ENCODE peak calls at places on chromosomes 4 and X, in nine cellular contexts. One of them, this sample, is unnamed.

GRCh38 chrX:1496076-1496475 is 40.9 kb downstream of the P2RY8 start:
- DNase-seq in RWPE1: no peak
- DNase-seq in lower leg skin: peak; percentile 79
- DNase-seq in foreskin keratinocyte: no peak
- DNase-seq in activated B cell treated with CpG ODN at 0.5 μM for 24 hours: no peak
- DNase-seq in thoracic aorta: no peak
- DNase-seq in upper lobe of left lung: no peak
- DNase-seq in body of pancreas: no peak
- DNase-seq in fibroblast of the aortic adventitia: no peak
- DNase-seq in this sample: no peak

GRCh38 chr4:14025891-14026290 is 398.4 kb upstream of the BOD1L1 start:
- DNase-seq in RWPE1: no peak
- DNase-seq in lower leg skin: no peak
- DNase-seq in foreskin keratinocyte: no peak
- DNase-seq in activated B cell treated with CpG ODN at 0.5 μM for 24 hours: no peak
- DNase-seq in thoracic aorta: no peak
- DNase-seq in upper lobe of left lung: no peak
- DNase-seq in body of pancreas: no peak
- DNase-seq in fibroblast of the aortic adventitia: no peak
- DNase-seq in this sample: no peak

GRCh38 chrX:7641141-7641540 is 201.8 kb upstream of the VCX start:
- DNase-seq in RWPE1: no peak
- DNase-seq in lower leg skin: no peak
- DNase-seq in foreskin keratinocyte: no peak
- DNase-seq in activated B cell treated with CpG ODN at 0.5 μM for 24 hours: no peak
- DNase-seq in thoracic aorta: no peak
- DNase-seq in upper lobe of left lung: no peak
- DNase-seq in body of pancreas: no peak
- DNase-seq in fibroblast of the aortic adventitia: no peak
- DNase-seq in this sample: no peak

GRCh38 chr4:177285953-177286352 is 23.7 kb upstream of the NEIL3 start:
- DNase-seq in RWPE1: no peak
- DNase-seq in lower leg skin: no peak
- DNase-seq in foreskin keratinocyte: no peak
- DNase-seq in activated B cell treated with CpG ODN at 0.5 μM for 24 hours: no peak
- DNase-seq in thoracic aorta: no peak
- DNase-seq in upper lobe of left lung: no peak
- DNase-seq in body of pancreas: no peak
- DNase-seq in fibroblast of the aortic adventitia: no peak
- DNase-seq in this sample: no peak

GRCh38 chr4:8092282-8092681 is 66.3 kb downstream of the ABLIM2 start:
- DNase-seq in RWPE1: no peak
- DNase-seq in lower leg skin: no peak
- DNase-seq in foreskin keratinocyte: no peak
- DNase-seq in activated B cell treated with CpG ODN at 0.5 μM for 24 hours: no peak
- DNase-seq in thoracic aorta: no peak
- DNase-seq in upper lobe of left lung: no peak
- DNase-seq in body of pancreas: no peak
- DNase-seq in fibroblast of the aortic adventitia: no peak
- DNase-seq in this sample: no peak

GRCh38 chrX:152641996-152642395 is 4.3 kb downstream of the GABRQ start:
- DNase-seq in RWPE1: no peak
- DNase-seq in lower leg skin: no peak
- DNase-seq in foreskin keratinocyte: no peak
- DNase-seq in activated B cell treated with CpG ODN at 0.5 μM for 24 hours: no peak
- DNase-seq in thoracic aorta: no peak
- DNase-seq in upper lobe of left lung: no peak
- DNase-seq in body of pancreas: no peak
- DNase-seq in fibroblast of the aortic adventitia: peak; percentile 6
- DNase-seq in this sample: no peak

GRCh38 chr4:138868562-138868961 is 147.0 kb upstream of the NOCT start:
- DNase-seq in RWPE1: no peak
- DNase-seq in lower leg skin: no peak
- DNase-seq in foreskin keratinocyte: no peak
- DNase-seq in activated B cell treated with CpG ODN at 0.5 μM for 24 hours: no peak
- DNase-seq in thoracic aorta: no peak
- DNase-seq in upper lobe of left lung: no peak
- DNase-seq in body of pancreas: no peak
- DNase-seq in fibroblast of the aortic adventitia: no peak
- DNase-seq in this sample: no peak

GRCh38 chrX:155997436-155997835 is at the start of gene IL9R:
- DNase-seq in RWPE1: no peak
- DNase-seq in lower leg skin: peak; percentile 42
- DNase-seq in foreskin keratinocyte: no peak
- DNase-seq in activated B cell treated with CpG ODN at 0.5 μM for 24 hours: no peak
- DNase-seq in thoracic aorta: no peak
- DNase-seq in upper lobe of left lung: no peak
- DNase-seq in body of pancreas: no peak
- DNase-seq in fibroblast of the aortic adventitia: no peak
- DNase-seq in this sample: peak; percentile 89

GRCh38 chr4:155478336-155478825 is 101.6 kb upstream of the MAP9 start:
- DNase-seq in RWPE1: no peak
- DNase-seq in lower leg skin: no peak
- DNase-seq in foreskin keratinocyte: no peak
- DNase-seq in activated B cell treated with CpG ODN at 0.5 μM for 24 hours: no peak
- DNase-seq in thoracic aorta: no peak
- DNase-seq in upper lobe of left lung: no peak
- DNase-seq in body of pancreas: no peak
- DNase-seq in fibroblast of the aortic adventitia: peak; percentile 45
- DNase-seq in this sample: no peak

GRCh38 chrX:3346436-3347329 is at the start of gene MXRA5:
- DNase-seq in RWPE1: peak; percentile 0
- DNase-seq in lower leg skin: no peak
- DNase-seq in foreskin keratinocyte: peak; percentile 50
- DNase-seq in activated B cell treated with CpG ODN at 0.5 μM for 24 hours: no peak
- DNase-seq in thoracic aorta: no peak
- DNase-seq in upper lobe of left lung: peak; percentile 51
- DNase-seq in body of pancreas: peak; percentile 18
- DNase-seq in fibroblast of the aortic adventitia: peak; percentile 28
- DNase-seq in this sample: no peak

GRCh38 chr4:71009796-71010588 is 16.5 kb downstream of the DCK start:
- DNase-seq in RWPE1: peak; percentile 36
- DNase-seq in lower leg skin: no peak
- DNase-seq in foreskin keratinocyte: peak; percentile 47
- DNase-seq in activated B cell treated with CpG ODN at 0.5 μM for 24 hours: no peak
- DNase-seq in thoracic aorta: no peak
- DNase-seq in upper lobe of left lung: no peak
- DNase-seq in body of pancreas: no peak
- DNase-seq in fibroblast of the aortic adventitia: peak; percentile 74
- DNase-seq in this sample: no peak

GRCh38 chr4:20254517-20255250 is 3.0 kb downstream of the SLIT2 start:
- DNase-seq in RWPE1: no peak
- DNase-seq in lower leg skin: peak; percentile 86
- DNase-seq in foreskin keratinocyte: peak; percentile 25
- DNase-seq in activated B cell treated with CpG ODN at 0.5 μM for 24 hours: no peak
- DNase-seq in thoracic aorta: no peak
- DNase-seq in upper lobe of left lung: peak; percentile 85
- DNase-seq in body of pancreas: peak; percentile 11
- DNase-seq in fibroblast of the aortic adventitia: peak; percentile 58
- DNase-seq in this sample: no peak

GRCh38 chrX:17553451-17553850 is 178.5 kb downstream of the NHS start:
- DNase-seq in RWPE1: peak; percentile 51
- DNase-seq in lower leg skin: no peak
- DNase-seq in foreskin keratinocyte: peak; percentile 83
- DNase-seq in activated B cell treated with CpG ODN at 0.5 μM for 24 hours: no peak
- DNase-seq in thoracic aorta: no peak
- DNase-seq in upper lobe of left lung: no peak
- DNase-seq in body of pancreas: no peak
- DNase-seq in fibroblast of the aortic adventitia: peak; percentile 86
- DNase-seq in this sample: no peak

GRCh38 chr4:36872679-36873078 is 371.9 kb upstream of the NWD2 start:
- DNase-seq in RWPE1: no peak
- DNase-seq in lower leg skin: no peak
- DNase-seq in foreskin keratinocyte: no peak
- DNase-seq in activated B cell treated with CpG ODN at 0.5 μM for 24 hours: no peak
- DNase-seq in thoracic aorta: no peak
- DNase-seq in upper lobe of left lung: no peak
- DNase-seq in body of pancreas: no peak
- DNase-seq in fibroblast of the aortic adventitia: no peak
- DNase-seq in this sample: no peak

GRCh38 chr4:186033027-186033426 is 35.9 kb upstream of the TLR3 start:
- DNase-seq in RWPE1: no peak
- DNase-seq in lower leg skin: no peak
- DNase-seq in foreskin keratinocyte: no peak
- DNase-seq in activated B cell treated with CpG ODN at 0.5 μM for 24 hours: no peak
- DNase-seq in thoracic aorta: no peak
- DNase-seq in upper lobe of left lung: no peak
- DNase-seq in body of pancreas: no peak
- DNase-seq in fibroblast of the aortic adventitia: no peak
- DNase-seq in this sample: no peak

GRCh38 chr4:186027405-186027804 is 41.6 kb upstream of the TLR3 start:
- DNase-seq in RWPE1: peak; percentile 80
- DNase-seq in lower leg skin: peak; percentile 34
- DNase-seq in foreskin keratinocyte: peak; percentile 59
- DNase-seq in activated B cell treated with CpG ODN at 0.5 μM for 24 hours: no peak
- DNase-seq in thoracic aorta: no peak
- DNase-seq in upper lobe of left lung: no peak
- DNase-seq in body of pancreas: no peak
- DNase-seq in fibroblast of the aortic adventitia: no peak
- DNase-seq in this sample: peak; percentile 9

GRCh38 chr4:186030795-186031194 is 38.2 kb upstream of the TLR3 start:
- DNase-seq in RWPE1: no peak
- DNase-seq in lower leg skin: no peak
- DNase-seq in foreskin keratinocyte: no peak
- DNase-seq in activated B cell treated with CpG ODN at 0.5 μM for 24 hours: no peak
- DNase-seq in thoracic aorta: no peak
- DNase-seq in upper lobe of left lung: no peak
- DNase-seq in body of pancreas: no peak
- DNase-seq in fibroblast of the aortic adventitia: no peak
- DNase-seq in this sample: no peak

GRCh38 chr4:186029731-186030421 is 39.1 kb upstream of the TLR3 start:
- DNase-seq in RWPE1: no peak
- DNase-seq in lower leg skin: peak; percentile 82
- DNase-seq in foreskin keratinocyte: no peak
- DNase-seq in activated B cell treated with CpG ODN at 0.5 μM for 24 hours: no peak
- DNase-seq in thoracic aorta: peak; percentile 54
- DNase-seq in upper lobe of left lung: peak; percentile 18
- DNase-seq in body of pancreas: peak; percentile 83
- DNase-seq in fibroblast of the aortic adventitia: peak; percentile 93
- DNase-seq in this sample: no peak

DNA sequence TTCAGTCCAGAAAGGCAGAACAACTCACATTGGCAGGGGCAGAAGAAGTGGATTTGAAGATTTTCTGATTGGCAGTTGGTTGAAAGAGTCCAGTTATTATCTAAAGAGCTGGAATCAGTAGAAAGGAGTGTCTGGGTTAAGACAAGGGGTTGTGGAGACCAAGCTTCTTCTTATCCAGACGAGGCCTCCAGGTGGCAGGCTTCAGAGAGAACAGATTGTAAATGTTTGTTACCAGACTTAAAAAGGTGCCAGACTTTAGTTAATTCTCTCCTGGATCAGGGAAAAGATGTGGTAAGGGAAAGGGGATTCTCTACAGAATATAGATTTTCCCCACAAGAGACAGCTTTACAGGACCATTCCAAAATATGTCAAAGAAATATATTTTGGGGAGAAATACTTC is 36.7 kb upstream of the TLR3 start:
- DNase-seq in RWPE1: no peak
- DNase-seq in lower leg skin: no peak
- DNase-seq in foreskin keratinocyte: no peak
- DNase-seq in activated B cell treated with CpG ODN at 0.5 μM for 24 hours: no peak
- DNase-seq in thoracic aorta: no peak
- DNase-seq in upper lobe of left lung: no peak
- DNase-seq in body of pancreas: no peak
- DNase-seq in fibroblast of the aortic adventitia: peak; percentile 17
- DNase-seq in this sample: no peak
- TF ChIP-seq CTCF in RWPE1: no peak
- TF ChIP-seq CTCF in lower leg skin: no peak
- TF ChIP-seq CTCF in foreskin keratinocyte: no peak
- TF ChIP-seq CTCF in activated B cell treated with CpG ODN at 0.5 μM for 24 hours: no peak
- TF ChIP-seq CTCF in thoracic aorta: no peak
- TF ChIP-seq CTCF in upper lobe of left lung: no peak
- TF ChIP-seq CTCF in body of pancreas: no peak
- TF ChIP-seq CTCF in fibroblast of the aortic adventitia: no peak
- TF ChIP-seq CTCF in this sample: no peak

GRCh38 chr4:42399393-42399792 is 2.1 kb downstream of the SHISA3 start:
- DNase-seq in RWPE1: no peak
- DNase-seq in lower leg skin: no peak
- DNase-seq in foreskin keratinocyte: no peak
- DNase-seq in activated B cell treated with CpG ODN at 0.5 μM for 24 hours: no peak
- DNase-seq in thoracic aorta: no peak
- DNase-seq in upper lobe of left lung: no peak
- DNase-seq in body of pancreas: no peak
- DNase-seq in fibroblast of the aortic adventitia: no peak
- DNase-seq in this sample: no peak

GRCh38 chr4:42396361-42397255 is 680 bp upstream of the SHISA3 start:
- DNase-seq in RWPE1: no peak
- DNase-seq in lower leg skin: no peak
- DNase-seq in foreskin keratinocyte: no peak
- DNase-seq in activated B cell treated with CpG ODN at 0.5 μM for 24 hours: no peak
- DNase-seq in thoracic aorta: no peak
- DNase-seq in upper lobe of left lung: no peak
- DNase-seq in body of pancreas: no peak
- DNase-seq in fibroblast of the aortic adventitia: no peak
- DNase-seq in this sample: peak; percentile 7

GRCh38 chr4:42397635-42398447 is 553 bp downstream of the SHISA3 start:
- DNase-seq in RWPE1: no peak
- DNase-seq in lower leg skin: no peak
- DNase-seq in foreskin keratinocyte: peak; percentile 56
- DNase-seq in activated B cell treated with CpG ODN at 0.5 μM for 24 hours: no peak
- DNase-seq in thoracic aorta: no peak
- DNase-seq in upper lobe of left lung: peak; percentile 88
- DNase-seq in body of pancreas: peak; percentile 29
- DNase-seq in fibroblast of the aortic adventitia: peak; percentile 41
- DNase-seq in this sample: peak; percentile 37

GRCh38 chr4:42397256-42397634 is at the start of gene SHISA3:
- DNase-seq in RWPE1: no peak
- DNase-seq in lower leg skin: no peak
- DNase-seq in foreskin keratinocyte: peak; percentile 29
- DNase-seq in activated B cell treated with CpG ODN at 0.5 μM for 24 hours: no peak
- DNase-seq in thoracic aorta: no peak
- DNase-seq in upper lobe of left lung: peak; percentile 84
- DNase-seq in body of pancreas: no peak
- DNase-seq in fibroblast of the aortic adventitia: no peak
- DNase-seq in this sample: peak; percentile 50

GRCh38 chr4:42398448-42399355 is 1.4 kb downstream of the SHISA3 start:
- DNase-seq in RWPE1: no peak
- DNase-seq in lower leg skin: no peak
- DNase-seq in foreskin keratinocyte: peak; percentile 10
- DNase-seq in activated B cell treated with CpG ODN at 0.5 μM for 24 hours: no peak
- DNase-seq in thoracic aorta: no peak
- DNase-seq in upper lobe of left lung: no peak
- DNase-seq in body of pancreas: no peak
- DNase-seq in fibroblast of the aortic adventitia: no peak
- DNase-seq in this sample: peak; percentile 26
- TF ChIP-seq CTCF in RWPE1: no peak
- TF ChIP-seq CTCF in lower leg skin: no peak
- TF ChIP-seq CTCF in foreskin keratinocyte: no peak
- TF ChIP-seq CTCF in activated B cell treated with CpG ODN at 0.5 μM for 24 hours: no peak
- TF ChIP-seq CTCF in thoracic aorta: peak; percentile 34
- TF ChIP-seq CTCF in upper lobe of left lung: no peak
- TF ChIP-seq CTCF in body of pancreas: no peak
- TF ChIP-seq CTCF in fibroblast of the aortic adventitia: peak; percentile 27
- TF ChIP-seq CTCF in this sample: no peak

GRCh38 chr4:52982246-52982950 is 120.3 kb downstream of the RASL11B start:
- DNase-seq in RWPE1: peak; percentile 33
- DNase-seq in lower leg skin: no peak
- DNase-seq in foreskin keratinocyte: peak; percentile 49
- DNase-seq in activated B cell treated with CpG ODN at 0.5 μM for 24 hours: no peak
- DNase-seq in thoracic aorta: no peak
- DNase-seq in upper lobe of left lung: no peak
- DNase-seq in body of pancreas: no peak
- DNase-seq in fibroblast of the aortic adventitia: peak; percentile 81
- DNase-seq in this sample: no peak
- TF ChIP-seq CTCF in RWPE1: peak; percentile 74
- TF ChIP-seq CTCF in lower leg skin: no peak
- TF ChIP-seq CTCF in foreskin keratinocyte: peak; percentile 89
- TF ChIP-seq CTCF in activated B cell treated with CpG ODN at 0.5 μM for 24 hours: no peak
- TF ChIP-seq CTCF in thoracic aorta: peak; percentile 58
- TF ChIP-seq CTCF in upper lobe of left lung: peak; percentile 49
- TF ChIP-seq CTCF in body of pancreas: peak; percentile 63
- TF ChIP-seq CTCF in fibroblast of the aortic adventitia: peak; percentile 80
- TF ChIP-seq CTCF in this sample: no peak

GRCh38 chrX:11137543-11138139 is 26.5 kb downstream of the HCCS start:
- DNase-seq in RWPE1: no peak
- DNase-seq in lower leg skin: no peak
- DNase-seq in foreskin keratinocyte: no peak
- DNase-seq in activated B cell treated with CpG ODN at 0.5 μM for 24 hours: no peak
- DNase-seq in thoracic aorta: no peak
- DNase-seq in upper lobe of left lung: no peak
- DNase-seq in body of pancreas: no peak
- DNase-seq in fibroblast of the aortic adventitia: peak; percentile 78
- DNase-seq in this sample: no peak
- TF ChIP-seq CTCF in RWPE1: peak; percentile 52
- TF ChIP-seq CTCF in lower leg skin: no peak
- TF ChIP-seq CTCF in foreskin keratinocyte: peak; percentile 64
- TF ChIP-seq CTCF in activated B cell treated with CpG ODN at 0.5 μM for 24 hours: no peak
- TF ChIP-seq CTCF in thoracic aorta: peak; percentile 52
- TF ChIP-seq CTCF in upper lobe of left lung: peak; percentile 57
- TF ChIP-seq CTCF in body of pancreas: peak; percentile 53
- TF ChIP-seq CTCF in fibroblast of the aortic adventitia: peak; percentile 65
- TF ChIP-seq CTCF in this sample: peak; percentile 60